ENCODE peak calls at places on chromosomes 11 and 22, in nine cellular contexts. One of them, this sample, is unnamed.

GRCh38 chr11:11789735-11790369 is 51.9 kb upstream of the USP47 start:
- DNase-seq in OCI-LY7: peak; percentile 8
- DNase-seq in adrenal gland: no peak
- DNase-seq in thoracic aorta: no peak
- DNase-seq in cardiac fibroblast: peak; percentile 40
- DNase-seq in left ventricle myocardium inferior: no peak
- DNase-seq in GM06990: no peak
- DNase-seq in bronchial epithelial cell: peak; percentile 17
- DNase-seq in BE2C: peak; percentile 13
- DNase-seq in this sample: peak; percentile 31

GRCh38 chr22:27554841-27555456 is 246.6 kb downstream of the MN1 start:
- DNase-seq in OCI-LY7: no peak
- DNase-seq in adrenal gland: no peak
- DNase-seq in thoracic aorta: no peak
- DNase-seq in cardiac fibroblast: peak; percentile 18
- DNase-seq in left ventricle myocardium inferior: no peak
- DNase-seq in GM06990: no peak
- DNase-seq in bronchial epithelial cell: peak; percentile 64
- DNase-seq in BE2C: no peak
- DNase-seq in this sample: peak; percentile 56

GRCh38 chr11:2206291-2206690 is 34.7 kb upstream of the TH start:
- DNase-seq in OCI-LY7: no peak
- DNase-seq in adrenal gland: no peak
- DNase-seq in thoracic aorta: no peak
- DNase-seq in cardiac fibroblast: no peak
- DNase-seq in left ventricle myocardium inferior: peak; percentile 2
- DNase-seq in GM06990: no peak
- DNase-seq in bronchial epithelial cell: no peak
- DNase-seq in BE2C: no peak
- DNase-seq in this sample: no peak

GRCh38 chr11:67664696-67665536 is 9.5 kb downstream of the ALDH3B2 start:
- DNase-seq in OCI-LY7: no peak
- DNase-seq in adrenal gland: no peak
- DNase-seq in thoracic aorta: no peak
- DNase-seq in cardiac fibroblast: no peak
- DNase-seq in left ventricle myocardium inferior: no peak
- DNase-seq in GM06990: no peak
- DNase-seq in bronchial epithelial cell: no peak
- DNase-seq in BE2C: no peak
- DNase-seq in this sample: no peak

GRCh38 chr11:46003647-46004046 is 81.2 kb downstream of the LARGE2 start:
- DNase-seq in OCI-LY7: no peak
- DNase-seq in adrenal gland: no peak
- DNase-seq in thoracic aorta: no peak
- DNase-seq in cardiac fibroblast: peak; percentile 65
- DNase-seq in left ventricle myocardium inferior: no peak
- DNase-seq in GM06990: no peak
- DNase-seq in bronchial epithelial cell: no peak
- DNase-seq in BE2C: no peak
- DNase-seq in this sample: no peak

GRCh38 chr11:91163619-91164451 is 941.0 kb upstream of the CHORDC1 start:
- DNase-seq in OCI-LY7: no peak
- DNase-seq in adrenal gland: peak; percentile 33
- DNase-seq in thoracic aorta: no peak
- DNase-seq in cardiac fibroblast: peak; percentile 76
- DNase-seq in left ventricle myocardium inferior: no peak
- DNase-seq in GM06990: no peak
- DNase-seq in bronchial epithelial cell: no peak
- DNase-seq in BE2C: peak; percentile 67
- DNase-seq in this sample: peak; percentile 12

GRCh38 chr11:117833401-117833891 is 8.9 kb upstream of the FXYD2 start:
- DNase-seq in OCI-LY7: no peak
- DNase-seq in adrenal gland: peak; percentile 69
- DNase-seq in thoracic aorta: no peak
- DNase-seq in cardiac fibroblast: no peak
- DNase-seq in left ventricle myocardium inferior: no peak
- DNase-seq in GM06990: no peak
- DNase-seq in bronchial epithelial cell: no peak
- DNase-seq in BE2C: no peak
- DNase-seq in this sample: peak; percentile 22

GRCh38 chr11:74169736-74170458 is 905 bp downstream of the C2CD3 start:
- DNase-seq in OCI-LY7: peak; percentile 30
- DNase-seq in adrenal gland: no peak
- DNase-seq in thoracic aorta: no peak
- DNase-seq in cardiac fibroblast: no peak
- DNase-seq in left ventricle myocardium inferior: no peak
- DNase-seq in GM06990: no peak
- DNase-seq in bronchial epithelial cell: peak; percentile 12
- DNase-seq in BE2C: no peak
- DNase-seq in this sample: peak; percentile 7

GRCh38 chr11:70880416-70880815 is 372.0 kb downstream of the SHANK2 start:
- DNase-seq in OCI-LY7: no peak
- DNase-seq in adrenal gland: no peak
- DNase-seq in thoracic aorta: no peak
- DNase-seq in cardiac fibroblast: no peak
- DNase-seq in left ventricle myocardium inferior: no peak
- DNase-seq in GM06990: no peak
- DNase-seq in bronchial epithelial cell: no peak
- DNase-seq in BE2C: no peak
- DNase-seq in this sample: no peak

DNA sequence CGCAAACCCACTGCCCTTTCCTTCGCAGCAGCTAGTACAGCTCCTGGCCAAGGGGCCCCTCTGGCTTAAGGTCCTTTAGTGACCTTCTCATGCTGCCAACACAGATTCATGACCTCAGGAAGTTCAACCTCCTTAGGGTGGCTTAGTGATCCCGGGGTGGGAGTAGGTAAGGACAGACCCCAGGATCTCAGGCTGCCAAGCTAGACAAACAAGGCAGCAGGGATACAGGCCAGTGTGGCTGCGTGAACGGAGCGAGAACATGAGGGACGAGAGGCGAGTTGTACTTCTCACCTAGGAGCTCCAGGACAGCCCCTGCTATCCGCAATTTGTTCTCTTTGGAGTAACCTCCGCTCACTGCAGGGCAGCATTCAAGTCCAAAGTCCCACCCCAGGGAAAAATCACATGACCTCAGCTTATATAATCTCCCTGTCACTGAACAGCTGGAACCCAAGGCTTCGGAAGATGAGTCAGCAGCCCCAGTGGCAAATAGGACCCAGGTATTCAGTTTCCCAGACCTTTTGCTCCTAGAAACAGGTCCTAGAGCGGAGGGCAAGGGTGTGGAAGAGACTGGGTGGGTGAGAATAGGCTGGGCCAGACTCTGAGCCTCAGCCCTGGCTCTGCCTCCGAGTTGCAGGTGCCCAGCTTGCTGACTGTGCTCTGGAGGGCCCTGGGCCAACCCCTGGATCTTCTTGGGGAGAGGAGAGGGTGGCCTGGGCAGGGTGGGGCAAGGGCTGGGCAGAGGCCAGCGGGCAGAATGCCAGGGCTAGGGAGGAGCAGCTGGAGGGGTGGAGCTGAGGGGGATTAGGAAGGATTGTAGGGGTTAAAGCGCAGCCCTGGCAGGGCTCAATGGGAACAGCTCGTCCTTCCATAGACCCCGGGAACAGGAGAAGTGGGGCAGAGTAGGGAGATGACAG is 13.1 kb downstream of the USP2 start:
- DNase-seq in OCI-LY7: no peak
- DNase-seq in adrenal gland: peak; percentile 82
- DNase-seq in thoracic aorta: no peak
- DNase-seq in cardiac fibroblast: peak; percentile 45
- DNase-seq in left ventricle myocardium inferior: peak; percentile 81
- DNase-seq in GM06990: no peak
- DNase-seq in bronchial epithelial cell: no peak
- DNase-seq in BE2C: peak; percentile 71
- DNase-seq in this sample: no peak
- H3K4me3 ChIP-seq in OCI-LY7: peak overlapping the region; percentile 20
- H3K4me3 ChIP-seq in adrenal gland: no peak overlapping the region
- H3K4me3 ChIP-seq in thoracic aorta: no peak overlapping the region
- H3K4me3 ChIP-seq in cardiac fibroblast: no peak overlapping the region
- H3K4me3 ChIP-seq in left ventricle myocardium inferior: peak overlapping the region; percentile 56
- H3K4me3 ChIP-seq in GM06990: no peak overlapping the region
- H3K4me3 ChIP-seq in bronchial epithelial cell: no peak overlapping the region
- H3K4me3 ChIP-seq in BE2C: peak overlapping the region; percentile 25
- H3K4me3 ChIP-seq in this sample: no peak overlapping the region

GRCh38 chr11:86678296-86678695 is 5.9 kb upstream of the ME3 start:
- DNase-seq in OCI-LY7: no peak
- DNase-seq in adrenal gland: no peak
- DNase-seq in thoracic aorta: no peak
- DNase-seq in cardiac fibroblast: no peak
- DNase-seq in left ventricle myocardium inferior: no peak
- DNase-seq in GM06990: no peak
- DNase-seq in bronchial epithelial cell: no peak
- DNase-seq in BE2C: no peak
- DNase-seq in this sample: no peak

GRCh38 chr11:86676010-86676409 is 3.6 kb upstream of the ME3 start:
- DNase-seq in OCI-LY7: no peak
- DNase-seq in adrenal gland: no peak
- DNase-seq in thoracic aorta: no peak
- DNase-seq in cardiac fibroblast: no peak
- DNase-seq in left ventricle myocardium inferior: no peak
- DNase-seq in GM06990: no peak
- DNase-seq in bronchial epithelial cell: no peak
- DNase-seq in BE2C: no peak
- DNase-seq in this sample: no peak

GRCh38 chr11:86678823-86679222 is 6.4 kb upstream of the ME3 start:
- DNase-seq in OCI-LY7: no peak
- DNase-seq in adrenal gland: no peak
- DNase-seq in thoracic aorta: no peak
- DNase-seq in cardiac fibroblast: peak; percentile 49
- DNase-seq in left ventricle myocardium inferior: no peak
- DNase-seq in GM06990: no peak
- DNase-seq in bronchial epithelial cell: no peak
- DNase-seq in BE2C: no peak
- DNase-seq in this sample: no peak

GRCh38 chr11:86674965-86675364 is 2.5 kb upstream of the ME3 start:
- DNase-seq in OCI-LY7: no peak
- DNase-seq in adrenal gland: no peak
- DNase-seq in thoracic aorta: no peak
- DNase-seq in cardiac fibroblast: no peak
- DNase-seq in left ventricle myocardium inferior: no peak
- DNase-seq in GM06990: no peak
- DNase-seq in bronchial epithelial cell: no peak
- DNase-seq in BE2C: no peak
- DNase-seq in this sample: no peak

DNA sequence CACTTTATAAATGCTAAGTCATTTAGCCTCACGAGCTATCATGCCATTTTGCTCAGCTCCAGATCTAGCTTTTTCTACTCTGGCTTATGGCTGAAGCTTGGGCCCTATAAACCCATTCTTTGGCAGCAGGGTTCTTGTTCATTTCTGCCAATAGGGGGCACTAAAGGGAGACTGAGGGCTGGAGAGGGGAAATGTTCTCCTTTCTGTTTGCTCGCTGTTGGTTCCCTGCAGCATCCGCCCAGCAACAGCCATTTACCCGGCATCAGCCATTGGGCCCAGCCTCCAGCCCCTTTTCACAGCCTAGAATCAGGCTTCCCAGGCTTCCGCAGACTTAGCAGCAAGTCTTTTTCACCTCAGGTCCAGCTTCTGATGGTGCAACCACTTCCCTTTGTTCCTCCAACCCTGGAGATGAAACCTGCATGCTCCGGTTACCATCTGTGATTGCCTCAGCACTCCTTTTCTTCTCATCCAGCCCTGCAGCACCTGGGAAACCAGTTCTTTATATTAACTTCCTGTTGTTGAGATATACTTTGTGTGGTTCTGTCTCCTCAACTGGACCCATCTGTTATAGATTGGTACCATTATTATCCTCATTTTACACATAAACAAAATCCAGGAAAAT is 4.2 kb upstream of the ME3 start:
- DNase-seq in OCI-LY7: peak; percentile 3
- DNase-seq in adrenal gland: no peak
- DNase-seq in thoracic aorta: no peak
- DNase-seq in cardiac fibroblast: peak; percentile 42
- DNase-seq in left ventricle myocardium inferior: no peak
- DNase-seq in GM06990: no peak
- DNase-seq in bronchial epithelial cell: no peak
- DNase-seq in BE2C: peak; percentile 32
- DNase-seq in this sample: peak; percentile 59
- TF ChIP-seq CTCF in OCI-LY7: peak; percentile 59
- TF ChIP-seq CTCF in adrenal gland: peak; percentile 28
- TF ChIP-seq CTCF in thoracic aorta: peak; percentile 8
- TF ChIP-seq CTCF in cardiac fibroblast: peak; percentile 33
- TF ChIP-seq CTCF in left ventricle myocardium inferior: peak; percentile 26
- TF ChIP-seq CTCF in GM06990: peak; percentile 53
- TF ChIP-seq CTCF in bronchial epithelial cell: peak; percentile 47
- TF ChIP-seq CTCF in BE2C: peak; percentile 56
- TF ChIP-seq CTCF in this sample: peak; percentile 39

GRCh38 chr11:34344410-34345011 is 13.3 kb downstream of the ABTB2 start:
- DNase-seq in OCI-LY7: no peak
- DNase-seq in adrenal gland: no peak
- DNase-seq in thoracic aorta: no peak
- DNase-seq in cardiac fibroblast: no peak
- DNase-seq in left ventricle myocardium inferior: no peak
- DNase-seq in GM06990: no peak
- DNase-seq in bronchial epithelial cell: peak; percentile 72
- DNase-seq in BE2C: no peak
- DNase-seq in this sample: peak; percentile 75
- H3K4me3 ChIP-seq in OCI-LY7: no peak overlapping the region
- H3K4me3 ChIP-seq in adrenal gland: no peak overlapping the region
- H3K4me3 ChIP-seq in thoracic aorta: no peak overlapping the region
- H3K4me3 ChIP-seq in cardiac fibroblast: no peak overlapping the region
- H3K4me3 ChIP-seq in left ventricle myocardium inferior: no peak overlapping the region
- H3K4me3 ChIP-seq in GM06990: no peak overlapping the region
- H3K4me3 ChIP-seq in bronchial epithelial cell: no peak overlapping the region
- H3K4me3 ChIP-seq in BE2C: no peak overlapping the region
- H3K4me3 ChIP-seq in this sample: no peak overlapping the region

GRCh38 chr22:35454416-35455054 is 54.6 kb downstream of the MCM5 start:
- DNase-seq in OCI-LY7: no peak
- DNase-seq in adrenal gland: no peak
- DNase-seq in thoracic aorta: no peak
- DNase-seq in cardiac fibroblast: no peak
- DNase-seq in left ventricle myocardium inferior: no peak
- DNase-seq in GM06990: no peak
- DNase-seq in bronchial epithelial cell: no peak
- DNase-seq in BE2C: peak; percentile 65
- DNase-seq in this sample: no peak
- TF ChIP-seq CTCF in OCI-LY7: peak; percentile 14
- TF ChIP-seq CTCF in adrenal gland: peak; percentile 42
- TF ChIP-seq CTCF in thoracic aorta: no peak
- TF ChIP-seq CTCF in cardiac fibroblast: no peak
- TF ChIP-seq CTCF in left ventricle myocardium inferior: peak; percentile 53
- TF ChIP-seq CTCF in GM06990: no peak
- TF ChIP-seq CTCF in bronchial epithelial cell: no peak
- TF ChIP-seq CTCF in BE2C: peak; percentile 82
- TF ChIP-seq CTCF in this sample: peak; percentile 6